ENCODE peak calls at places on chromosomes 16 and 17, in eight cellular contexts. M, S, Z, I, B, C, D and U are unnamed samples.

GRCh38 chr17:55433029-55433628 is 11.5 kb upstream of the MMD start:
- DNase-seq in M (no peak), S (no peak), Z (no peak), I (no peak), B (no peak), C (no peak), D (no peak), U (no peak)

GRCh38 chr17:57445051-57445450 is 188.7 kb downstream of the MSI2 start:
- DNase-seq in M (no peak), S (peak; percentile 70), Z (no peak), I (no peak), B (no peak), C (no peak), D (no peak), U (no peak)

GRCh38 chr17:82334622-82335394 is 1.2 kb upstream of the SECTM1 start:
- DNase-seq in M (no peak), S (peak; percentile 29), Z (no peak), I (no peak), B (no peak), C (no peak), D (no peak), U (peak; percentile 29)

GRCh38 chr16:65315004-65315398 is 193.1 kb upstream of the CDH11 start:
- DNase-seq in M (no peak), S (peak; percentile 25), Z (peak; percentile 49), I (no peak), B (no peak), C (no peak), D (no peak), U (peak; percentile 12)

GRCh38 chr17:31554930-31555329 is 163.5 kb downstream of the RAB11FIP4 start:
- DNase-seq in M (no peak), S (no peak), Z (no peak), I (no peak), B (no peak), C (no peak), D (no peak), U (no peak)

GRCh38 chr16:89476811-89477261 is 13.5 kb downstream of the ANKRD11 start:
- DNase-seq in M (no peak), S (no peak), Z (no peak), I (no peak), B (peak; percentile 74), C (no peak), D (no peak), U (no peak)

GRCh38 chr17:263271-263670 is 81.8 kb upstream of the DOC2B start:
- DNase-seq in M (no peak), S (no peak), Z (no peak), I (no peak), B (no peak), C (no peak), D (no peak), U (no peak)

GRCh38 chr17:7579839-7580630 is 597 bp downstream of the CD68 start:
- DNase-seq in M (no peak), S (no peak), Z (no peak), I (no peak), B (peak; percentile 85), C (no peak), D (peak; percentile 43), U (no peak)

GRCh38 chr17:65160507-65160906 is 23.3 kb downstream of the RGS9 start:
- DNase-seq in M (no peak), S (no peak), Z (no peak), I (no peak), B (no peak), C (no peak), D (no peak), U (no peak)

GRCh38 chr17:49157784-49158183 is 25.2 kb downstream of the B4GALNT2 start:
- DNase-seq in M (no peak), S (no peak), Z (no peak), I (no peak), B (no peak), C (no peak), D (no peak), U (no peak)

GRCh38 chr17:35923609-35924114 is 6.9 kb downstream of the RDM1 start:
- DNase-seq in M (no peak), S (no peak), Z (no peak), I (no peak), B (no peak), C (no peak), D (no peak), U (no peak)

GRCh38 chr16:72891291-72892227 is 156.4 kb downstream of the ZFHX3 start:
- DNase-seq in M (no peak), S (no peak), Z (no peak), I (no peak), B (no peak), C (no peak), D (no peak), U (no peak)